ENCODE peak calls at places on chromosomes 11 and 22, in ten cellular contexts. F is cardiac muscle cell, X is MCF 10A, R is nephron progenitor cell, L is HFFc6, W is left ventricle myocardium inferior, J is foreskin fibroblast, B is astrocyte of the spinal cord, V is HFF-Myc, P is ovary. C is an unnamed sample.

GRCh38 chr11:115170133-115170815 is 333.9 kb downstream of the CADM1 start:
- DNase-seq in B (peak), J (peak), R (peak), L (peak), X (peak), W (no peak), P (no peak), V (no peak), F (peak), C (no peak)

GRCh38 chr11:115501895-115502589 is 2.2 kb downstream of the CADM1 start:
- DNase-seq in F (no peak), P (no peak), V (no peak), L (no peak), W (no peak), X (no peak), J (no peak), B (peak), R (peak), C (no peak)

GRCh38 chr11:36409152-36409713 is 100.8 kb downstream of the TRAF6 start:
- DNase-seq in V (no peak), L (no peak), B (peak), J (no peak), R (no peak), X (no peak), P (no peak), F (peak), W (no peak), C (no peak)

GRCh38 chr11:126167476-126167875 is 44.0 kb downstream of the RPUSD4 start:
- DNase-seq in J (no peak), B (peak), R (no peak), V (no peak), W (no peak), P (no peak), F (peak), X (no peak), L (no peak), C (no peak)

GRCh38 chr22:36068776-36069344 is 40.2 kb upstream of the RBFOX2 start:
- DNase-seq in P (no peak), B (no peak), X (no peak), V (no peak), L (no peak), W (no peak), F (no peak), R (no peak), J (peak), C (no peak)

GRCh38 chr11:110296226-110297081 is at the start of gene RDX:
- DNase-seq in X (peak), W (peak), V (peak), J (peak), B (peak), F (peak), L (peak), P (peak), R (peak), C (peak)

GRCh38 chr11:79185351-79185750 is 255.5 kb downstream of the TENM4 start:
- DNase-seq in F (no peak), V (no peak), J (no peak), R (no peak), B (no peak), P (no peak), W (no peak), L (no peak), X (no peak), C (no peak)

GRCh38 chr11:18106688-18107087 is 806 bp upstream of the SAAL1 start:
- DNase-seq in V (peak), J (peak), L (peak), P (no peak), F (no peak), B (peak), X (peak), R (no peak), W (no peak), C (no peak)

GRCh38 chr11:133745791-133746190 is 99.5 kb downstream of the SPATA19 start:
- DNase-seq in F (no peak), V (no peak), B (no peak), X (no peak), P (no peak), W (no peak), R (no peak), J (no peak), L (no peak), C (no peak)

GRCh38 chr11:1458340-1459218 is 28.0 kb downstream of the MOB2 start:
- DNase-seq in F (peak), L (no peak), B (no peak), J (peak), P (peak), V (no peak), X (peak), R (peak), W (peak), C (no peak)

GRCh38 chr11:35800970-35801953 is 138.7 kb downstream of the TRIM44 start:
- DNase-seq in R (no peak), F (no peak), X (no peak), P (no peak), J (no peak), L (no peak), V (no peak), W (no peak), B (peak), C (no peak)

GRCh38 chr22:25490869-25491268 is 73.6 kb upstream of the GRK3 start:
- DNase-seq in R (no peak), B (no peak), J (no peak), V (no peak), W (no peak), F (no peak), L (no peak), X (no peak), P (no peak), C (no peak)

GRCh38 chr11:17014774-17015638 is 792 bp upstream of the PLEKHA7 start:
- DNase-seq in X (peak), B (peak), L (no peak), R (peak), W (no peak), P (no peak), F (peak), J (peak), V (no peak), C (no peak)

GRCh38 chr22:25990940-25991339 is 178.3 kb upstream of the SEZ6L start:
- DNase-seq in V (no peak), X (no peak), W (no peak), L (no peak), P (no peak), R (no peak), F (no peak), B (no peak), J (no peak), C (no peak)

GRCh38 chr11:69018924-69019323 is 5.9 kb upstream of the MRGPRF start:
- DNase-seq in R (no peak), P (peak), V (no peak), W (no peak), F (peak), L (peak), J (peak), X (no peak), B (peak), C (no peak)

GRCh38 chr11:59106363-59107336 is at the start of gene FAM111B:
- DNase-seq in P (peak), R (peak), B (peak), L (peak), V (peak), J (peak), X (peak), F (peak), W (peak), C (peak)

GRCh38 chr22:49362393-49362792 is 465.3 kb downstream of the BRD1 start:
- DNase-seq in B (no peak), L (no peak), F (no peak), W (no peak), X (no peak), V (no peak), P (no peak), R (no peak), J (no peak), C (no peak)

GRCh38 chr22:28450109-28450508 is 229.5 kb downstream of the TTC28 start:
- DNase-seq in F (no peak), P (no peak), R (no peak), B (no peak), V (no peak), L (no peak), W (no peak), X (no peak), J (peak), C (no peak)

GRCh38 chr22:19199479-19199878 is 20.9 kb upstream of the SLC25A1 start:
- DNase-seq in F (no peak), P (no peak), R (no peak), B (no peak), J (no peak), W (no peak), V (no peak), X (no peak), L (no peak), C (no peak)

GRCh38 chr11:43399983-43400630 is 41.4 kb downstream of the TTC17 start:
- DNase-seq in R (no peak), W (no peak), J (no peak), L (peak), B (peak), V (no peak), X (no peak), P (no peak), F (no peak), C (no peak)

GRCh38 chr11:94588366-94588952 is 21.3 kb downstream of the PIWIL4 start:
- DNase-seq in B (no peak), L (no peak), F (no peak), R (peak), W (no peak), X (peak), P (no peak), J (no peak), V (no peak), C (no peak)

GRCh38 chr11:62605467-62605866 is 3.8 kb upstream of the MTA2 start:
- DNase-seq in P (no peak), F (no peak), X (no peak), V (no peak), L (no peak), W (no peak), J (no peak), B (no peak), R (no peak), C (no peak)

GRCh38 chr11:104837969-104838639 is 60.2 kb downstream of the CASP12 start:
- DNase-seq in V (no peak), X (no peak), P (no peak), R (no peak), J (no peak), L (no peak), W (no peak), F (no peak), B (no peak), C (no peak)

GRCh38 chr11:108324587-108324986 is 101.7 kb downstream of the ATM start:
- DNase-seq in J (peak), L (peak), W (no peak), R (no peak), B (peak), F (peak), V (no peak), P (no peak), X (no peak), C (no peak)

GRCh38 chr22:28909375-28909774 is 26.0 kb downstream of the ZNRF3 start:
- DNase-seq in B (no peak), F (peak), R (no peak), V (no peak), J (no peak), L (no peak), P (peak), W (no peak), X (no peak), C (peak)

GRCh38 chr11:38305682-38306081 is 1707.6 kb upstream of the RAG2 start:
- DNase-seq in R (no peak), X (no peak), J (no peak), L (no peak), F (peak), W (no peak), B (peak), P (no peak), V (no peak), C (no peak)

GRCh38 chr11:85540635-85541034 is 86.5 kb downstream of the DLG2 start:
- DNase-seq in R (no peak), P (peak), X (no peak), F (no peak), W (no peak), J (no peak), B (no peak), V (no peak), L (no peak), C (no peak)
- TF ChIP-seq CTCF in R (no peak), P (peak), X (no peak), F (no peak), W (peak), J (no peak), B (no peak), V (no peak), L (no peak), C (peak)

GRCh38 chr22:37633693-37634504 is 5.6 kb upstream of the SH3BP1 start:
- DNase-seq in V (peak), B (peak), F (peak), X (no peak), L (peak), R (peak), J (peak), W (peak), P (peak), C (peak)
- TF ChIP-seq CTCF in V (peak), B (peak), F (peak), X (no peak), L (peak), R (no peak), J (no peak), W (peak), P (peak), C (peak)

GRCh38 chr22:43435851-43436535 is 24.2 kb downstream of the MPPED1 start:
- DNase-seq in R (no peak), W (no peak), F (no peak), V (no peak), X (peak), J (no peak), L (no peak), P (peak), B (no peak), C (no peak)

GRCh38 chr22:43438666-43439347 is 27.0 kb downstream of the MPPED1 start:
- DNase-seq in B (no peak), V (no peak), W (no peak), J (no peak), R (no peak), L (no peak), P (no peak), X (no peak), F (no peak), C (no peak)

GRCh38 chr22:43434601-43435311 is 22.9 kb downstream of the MPPED1 start:
- DNase-seq in J (no peak), V (no peak), P (peak), W (no peak), R (no peak), X (no peak), L (no peak), B (no peak), F (no peak), C (no peak)

GRCh38 chr22:43437871-43438475 is 26.2 kb downstream of the MPPED1 start:
- DNase-seq in F (no peak), J (no peak), R (no peak), V (no peak), B (no peak), P (no peak), L (no peak), W (no peak), X (no peak), C (no peak)

DNA sequence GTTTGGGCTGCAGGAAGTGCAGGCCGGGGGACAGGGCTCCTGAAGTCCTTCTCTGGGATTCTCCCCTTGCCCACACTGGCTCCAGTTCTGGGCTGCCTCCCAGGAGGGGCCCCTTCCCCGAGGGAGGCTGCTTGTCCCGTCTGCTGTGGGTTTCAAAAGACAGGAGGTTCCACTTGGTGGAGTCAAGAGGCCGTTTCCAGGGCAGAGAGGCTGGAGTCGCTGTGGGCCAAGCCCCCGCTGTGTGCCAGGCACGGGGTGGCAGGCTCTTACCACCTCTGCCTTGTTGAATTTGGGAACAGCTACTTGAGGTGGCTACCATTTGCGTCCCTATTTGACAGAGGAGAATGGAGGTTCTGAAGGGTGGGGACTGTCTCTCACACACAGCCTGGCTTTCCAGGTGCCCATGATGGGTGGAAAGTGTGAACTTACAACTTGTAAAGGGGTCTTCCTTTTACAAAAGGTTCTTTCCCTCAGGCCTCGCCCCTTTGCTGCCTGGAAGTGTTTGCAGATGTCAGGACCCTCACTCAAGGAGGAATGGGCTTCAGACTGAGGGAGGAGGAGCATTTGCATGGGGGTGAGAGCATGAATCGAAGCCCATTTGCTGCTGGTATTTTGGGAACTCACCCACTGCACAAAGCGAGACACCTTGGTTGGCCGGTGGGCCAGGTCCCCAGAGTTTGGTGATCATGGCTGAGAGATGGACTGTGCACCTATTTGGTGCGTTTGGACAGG is 24.9 kb downstream of the MPPED1 start:
- DNase-seq in J (no peak), W (no peak), F (no peak), B (no peak), P (peak), V (no peak), X (no peak), R (no peak), L (no peak), C (no peak)
- TF ChIP-seq CTCF in J (no peak), W (no peak), F (no peak), B (no peak), P (no peak), V (no peak), X (no peak), R (no peak), L (no peak), C (no peak)

GRCh38 chr11:66861051-66861773 is 4.3 kb downstream of the LRFN4 start:
- DNase-seq in F (no peak), W (no peak), V (no peak), R (no peak), X (no peak), L (no peak), B (no peak), P (no peak), J (no peak), C (no peak)

GRCh38 chr11:66858939-66859685 is 2.2 kb downstream of the LRFN4 start:
- DNase-seq in J (no peak), X (no peak), P (peak), B (no peak), W (no peak), V (no peak), F (no peak), R (no peak), L (no peak), C (no peak)

GRCh38 chr11:66859686-66860448 is 3.0 kb downstream of the LRFN4 start:
- DNase-seq in F (no peak), V (no peak), J (no peak), P (peak), W (no peak), B (no peak), R (no peak), L (no peak), X (no peak), C (no peak)

GRCh38 chr11:66861774-66862558 is 5.1 kb downstream of the LRFN4 start:
- DNase-seq in P (no peak), J (no peak), R (no peak), B (no peak), X (no peak), W (no peak), F (no peak), V (no peak), L (no peak), C (no peak)

DNA sequence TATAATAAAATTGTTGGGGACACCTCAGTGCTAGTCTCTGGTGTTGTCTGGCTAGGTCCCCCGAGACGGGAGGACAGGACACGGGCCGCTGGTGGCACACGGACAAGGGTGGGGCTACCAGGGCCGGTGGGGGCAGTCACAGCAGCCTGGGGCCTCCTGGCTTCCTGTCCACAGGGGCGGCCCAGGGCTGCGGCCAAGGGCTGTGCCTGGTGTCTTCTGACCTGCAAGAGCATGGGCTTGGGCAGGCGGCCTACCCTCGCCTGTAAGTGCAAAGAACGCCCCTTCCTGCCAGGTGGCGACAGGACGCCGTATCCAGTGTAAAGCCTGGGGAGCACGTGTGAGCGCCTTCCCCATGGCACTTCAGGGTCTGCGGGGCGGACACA is 3.6 kb downstream of the LRFN4 start:
- DNase-seq in R (no peak), F (no peak), L (no peak), B (no peak), X (no peak), V (no peak), P (no peak), W (no peak), J (no peak), C (no peak)
- TF ChIP-seq CTCF in R (no peak), F (no peak), L (no peak), B (no peak), X (no peak), V (no peak), P (no peak), W (no peak), J (no peak), C (no peak)

GRCh38 chr11:121341609-121342008 is 49.0 kb downstream of the SC5D start:
- DNase-seq in P (no peak), J (no peak), R (no peak), L (no peak), B (no peak), V (no peak), F (no peak), X (no peak), W (no peak), C (no peak)

GRCh38 chr11:121337078-121337477 is 44.5 kb downstream of the SC5D start:
- DNase-seq in L (no peak), X (no peak), R (no peak), J (no peak), F (no peak), P (no peak), V (no peak), W (no peak), B (no peak), C (no peak)

GRCh38 chr11:121337740-121338272 is 45.2 kb downstream of the SC5D start:
- DNase-seq in P (no peak), B (no peak), F (no peak), R (no peak), J (no peak), V (no peak), L (no peak), W (no peak), X (no peak), C (no peak)

GRCh38 chr11:121338536-121338935 is 46.0 kb downstream of the SC5D start:
- DNase-seq in L (no peak), B (no peak), P (no peak), X (no peak), W (no peak), J (no peak), F (no peak), V (no peak), R (no peak), C (no peak)

DNA sequence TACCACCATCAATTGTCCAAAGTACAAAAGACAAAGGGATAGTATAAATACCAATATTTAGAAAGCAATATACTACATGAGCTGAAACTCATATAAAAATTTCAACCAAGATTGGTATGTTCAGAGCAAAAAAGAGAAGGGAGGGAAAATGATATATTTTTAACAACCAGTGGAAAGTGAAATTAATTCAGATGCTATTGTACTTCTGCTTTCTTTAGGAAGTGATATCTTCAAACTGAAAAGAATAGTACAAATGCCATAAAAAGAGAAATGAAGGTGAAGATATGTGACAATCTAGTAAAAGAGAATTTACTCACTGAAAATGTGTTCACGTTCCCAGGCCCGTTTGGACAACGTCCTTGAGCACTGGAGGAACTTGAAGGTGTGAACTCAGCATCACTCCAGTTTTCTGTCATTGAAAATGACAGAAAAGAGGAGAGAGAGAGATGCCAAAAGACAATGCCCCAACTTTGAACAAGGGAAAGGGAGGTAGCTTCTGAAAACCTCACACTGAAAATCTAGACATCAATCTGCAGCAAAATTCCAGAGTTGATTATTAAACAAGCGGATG is 47.5 kb downstream of the SC5D start:
- DNase-seq in W (no peak), X (no peak), F (no peak), L (no peak), B (no peak), J (no peak), R (no peak), P (no peak), V (no peak), C (peak)
- TF ChIP-seq CTCF in W (no peak), X (no peak), F (no peak), L (no peak), B (no peak), J (no peak), R (no peak), P (no peak), V (no peak), C (no peak)

GRCh38 chr11:87573708-87574107 is 536.0 kb downstream of the TMEM135 start:
- DNase-seq in B (no peak), P (no peak), V (no peak), X (no peak), J (no peak), R (no peak), F (no peak), L (no peak), W (no peak), C (no peak)
- TF ChIP-seq CTCF in B (no peak), P (no peak), V (no peak), X (no peak), J (no peak), R (no peak), F (no peak), L (no peak), W (no peak), C (no peak)